ENCODE peak calls at places on chromosomes 4 and X, in four cellular contexts. One of them, this sample, is unnamed.

GRCh38 chr4:5371415-5372190 is 320.3 kb downstream of the STK32B start:
- DNase-seq in H4: peak
- DNase-seq in activated CD4-positive, alpha-beta T cell treated with anti-CD3 and anti-CD28 coated beads for 24 hours: no peak
- DNase-seq in astrocyte: peak
- DNase-seq in this sample: no peak

GRCh38 chrX:10045327-10046000 is 78.3 kb downstream of the CLDN34 start:
- DNase-seq in H4: no peak
- DNase-seq in activated CD4-positive, alpha-beta T cell treated with anti-CD3 and anti-CD28 coated beads for 24 hours: no peak
- DNase-seq in astrocyte: no peak
- DNase-seq in this sample: no peak

GRCh38 chr4:138039010-138039409 is 203.1 kb downstream of the SLC7A11 start:
- DNase-seq in H4: no peak
- DNase-seq in activated CD4-positive, alpha-beta T cell treated with anti-CD3 and anti-CD28 coated beads for 24 hours: no peak
- DNase-seq in astrocyte: peak
- DNase-seq in this sample: no peak

GRCh38 chr4:89056953-89057398 is at the start of gene FAM13A:
- DNase-seq in H4: peak
- DNase-seq in activated CD4-positive, alpha-beta T cell treated with anti-CD3 and anti-CD28 coated beads for 24 hours: no peak
- DNase-seq in astrocyte: peak
- DNase-seq in this sample: peak

GRCh38 chr4:100933628-100934027 is 413.7 kb downstream of the PPP3CA start:
- DNase-seq in H4: no peak
- DNase-seq in activated CD4-positive, alpha-beta T cell treated with anti-CD3 and anti-CD28 coated beads for 24 hours: no peak
- DNase-seq in astrocyte: no peak
- DNase-seq in this sample: no peak

GRCh38 chrX:69503228-69503834 is 795 bp upstream of the NALF2 start:
- DNase-seq in H4: no peak
- DNase-seq in activated CD4-positive, alpha-beta T cell treated with anti-CD3 and anti-CD28 coated beads for 24 hours: no peak
- DNase-seq in astrocyte: no peak
- DNase-seq in this sample: no peak

GRCh38 chrX:139642241-139642927 is 65.6 kb downstream of the MCF2 start:
- DNase-seq in H4: no peak
- DNase-seq in activated CD4-positive, alpha-beta T cell treated with anti-CD3 and anti-CD28 coated beads for 24 hours: no peak
- DNase-seq in astrocyte: peak
- DNase-seq in this sample: no peak

GRCh38 chr4:156347412-156348075 is 393.9 kb upstream of the CTSO start:
- DNase-seq in H4: no peak
- DNase-seq in activated CD4-positive, alpha-beta T cell treated with anti-CD3 and anti-CD28 coated beads for 24 hours: no peak
- DNase-seq in astrocyte: peak
- DNase-seq in this sample: no peak

GRCh38 chr4:142322996-142323395 is 523.1 kb downstream of the INPP4B start:
- DNase-seq in H4: no peak
- DNase-seq in activated CD4-positive, alpha-beta T cell treated with anti-CD3 and anti-CD28 coated beads for 24 hours: no peak
- DNase-seq in astrocyte: no peak
- DNase-seq in this sample: no peak

GRCh38 chr4:76306882-76307669 is 543 bp downstream of the STBD1 start:
- DNase-seq in H4: no peak
- DNase-seq in activated CD4-positive, alpha-beta T cell treated with anti-CD3 and anti-CD28 coated beads for 24 hours: peak
- DNase-seq in astrocyte: peak
- DNase-seq in this sample: peak

GRCh38 chr4:57074753-57075152 is 35.4 kb downstream of the IGFBP7 start:
- DNase-seq in H4: peak
- DNase-seq in activated CD4-positive, alpha-beta T cell treated with anti-CD3 and anti-CD28 coated beads for 24 hours: no peak
- DNase-seq in astrocyte: peak
- DNase-seq in this sample: no peak

GRCh38 chrX:18075603-18076002 is 145.1 kb downstream of the BEND2 start:
- DNase-seq in H4: no peak
- DNase-seq in activated CD4-positive, alpha-beta T cell treated with anti-CD3 and anti-CD28 coated beads for 24 hours: no peak
- DNase-seq in astrocyte: no peak
- DNase-seq in this sample: no peak

GRCh38 chrX:151679798-151680427 is 15.3 kb upstream of the PRRG3 start:
- DNase-seq in H4: no peak
- DNase-seq in activated CD4-positive, alpha-beta T cell treated with anti-CD3 and anti-CD28 coated beads for 24 hours: no peak
- DNase-seq in astrocyte: no peak
- DNase-seq in this sample: no peak

GRCh38 chr4:7341486-7342222 is 93.1 kb downstream of the PSAPL1 start:
- DNase-seq in H4: no peak
- DNase-seq in activated CD4-positive, alpha-beta T cell treated with anti-CD3 and anti-CD28 coated beads for 24 hours: no peak
- DNase-seq in astrocyte: peak
- DNase-seq in this sample: no peak

GRCh38 chr4:48943387-48943786 is 36.8 kb upstream of the OCIAD2 start:
- DNase-seq in H4: peak
- DNase-seq in activated CD4-positive, alpha-beta T cell treated with anti-CD3 and anti-CD28 coated beads for 24 hours: no peak
- DNase-seq in astrocyte: no peak
- DNase-seq in this sample: no peak

GRCh38 chrX:110015027-110015426 is 12.1 kb downstream of the TMEM164 start:
- DNase-seq in H4: peak
- DNase-seq in activated CD4-positive, alpha-beta T cell treated with anti-CD3 and anti-CD28 coated beads for 24 hours: no peak
- DNase-seq in astrocyte: no peak
- DNase-seq in this sample: no peak

GRCh38 chr4:23932186-23932585 is 42.3 kb upstream of the PPARGC1A start:
- DNase-seq in H4: no peak
- DNase-seq in activated CD4-positive, alpha-beta T cell treated with anti-CD3 and anti-CD28 coated beads for 24 hours: no peak
- DNase-seq in astrocyte: no peak
- DNase-seq in this sample: no peak

GRCh38 chr4:13559414-13559813 is 15.1 kb upstream of the NKX3-2 start:
- DNase-seq in H4: peak
- DNase-seq in activated CD4-positive, alpha-beta T cell treated with anti-CD3 and anti-CD28 coated beads for 24 hours: no peak
- DNase-seq in astrocyte: peak
- DNase-seq in this sample: no peak

GRCh38 chr4:150315175-150315574 is 236.9 kb downstream of the DCLK2 start:
- DNase-seq in H4: no peak
- DNase-seq in activated CD4-positive, alpha-beta T cell treated with anti-CD3 and anti-CD28 coated beads for 24 hours: no peak
- DNase-seq in astrocyte: peak
- DNase-seq in this sample: no peak

GRCh38 chr4:62196338-62196737 is 996.2 kb downstream of the ADGRL3 start:
- DNase-seq in H4: no peak
- DNase-seq in activated CD4-positive, alpha-beta T cell treated with anti-CD3 and anti-CD28 coated beads for 24 hours: no peak
- DNase-seq in astrocyte: no peak
- DNase-seq in this sample: no peak

GRCh38 chr4:117134386-117134785 is 49.0 kb upstream of the TRAM1L1 start:
- DNase-seq in H4: peak
- DNase-seq in activated CD4-positive, alpha-beta T cell treated with anti-CD3 and anti-CD28 coated beads for 24 hours: no peak
- DNase-seq in astrocyte: peak
- DNase-seq in this sample: no peak

GRCh38 chr4:78645853-78646757 is 94.5 kb downstream of the ANXA3 start:
- DNase-seq in H4: peak
- DNase-seq in activated CD4-positive, alpha-beta T cell treated with anti-CD3 and anti-CD28 coated beads for 24 hours: no peak
- DNase-seq in astrocyte: peak
- DNase-seq in this sample: no peak

GRCh38 chr4:68361146-68361589 is 11.3 kb upstream of the YTHDC1 start:
- DNase-seq in H4: peak
- DNase-seq in activated CD4-positive, alpha-beta T cell treated with anti-CD3 and anti-CD28 coated beads for 24 hours: no peak
- DNase-seq in astrocyte: peak
- DNase-seq in this sample: no peak

GRCh38 chrX:111376486-111376885 is 35.5 kb downstream of the DCX start:
- DNase-seq in H4: no peak
- DNase-seq in activated CD4-positive, alpha-beta T cell treated with anti-CD3 and anti-CD28 coated beads for 24 hours: no peak
- DNase-seq in astrocyte: no peak
- DNase-seq in this sample: no peak

GRCh38 chr4:158825443-158826036 is 56.7 kb downstream of the FNIP2 start:
- DNase-seq in H4: no peak
- DNase-seq in activated CD4-positive, alpha-beta T cell treated with anti-CD3 and anti-CD28 coated beads for 24 hours: no peak
- DNase-seq in astrocyte: no peak
- DNase-seq in this sample: no peak

GRCh38 chr4:102299708-102300107 is 45.6 kb downstream of the SLC39A8 start:
- DNase-seq in H4: peak
- DNase-seq in activated CD4-positive, alpha-beta T cell treated with anti-CD3 and anti-CD28 coated beads for 24 hours: no peak
- DNase-seq in astrocyte: peak
- DNase-seq in this sample: no peak

GRCh38 chrX:97027384-97027922 is 143.7 kb downstream of the RPA4 start:
- DNase-seq in H4: no peak
- DNase-seq in activated CD4-positive, alpha-beta T cell treated with anti-CD3 and anti-CD28 coated beads for 24 hours: no peak
- DNase-seq in astrocyte: peak
- DNase-seq in this sample: no peak

GRCh38 chr4:76634239-76634638 is 199.2 kb downstream of the SHROOM3 start:
- DNase-seq in H4: peak
- DNase-seq in activated CD4-positive, alpha-beta T cell treated with anti-CD3 and anti-CD28 coated beads for 24 hours: no peak
- DNase-seq in astrocyte: peak
- DNase-seq in this sample: no peak

GRCh38 chrX:40095588-40096394 is 2.0 kb downstream of the BCOR start:
- DNase-seq in H4: no peak
- DNase-seq in activated CD4-positive, alpha-beta T cell treated with anti-CD3 and anti-CD28 coated beads for 24 hours: no peak
- DNase-seq in astrocyte: no peak
- DNase-seq in this sample: no peak

GRCh38 chrX:51891821-51892551 is 1.4 kb upstream of the MAGED1 start:
- DNase-seq in H4: no peak
- DNase-seq in activated CD4-positive, alpha-beta T cell treated with anti-CD3 and anti-CD28 coated beads for 24 hours: no peak
- DNase-seq in astrocyte: peak
- DNase-seq in this sample: no peak

GRCh38 chr4:38154251-38154650 is 194.1 kb downstream of the PTTG2 start:
- DNase-seq in H4: no peak
- DNase-seq in activated CD4-positive, alpha-beta T cell treated with anti-CD3 and anti-CD28 coated beads for 24 hours: no peak
- DNase-seq in astrocyte: no peak
- DNase-seq in this sample: no peak

GRCh38 chr4:71396382-71396781 is 57.6 kb downstream of the SLC4A4 start:
- DNase-seq in H4: no peak
- DNase-seq in activated CD4-positive, alpha-beta T cell treated with anti-CD3 and anti-CD28 coated beads for 24 hours: no peak
- DNase-seq in astrocyte: peak
- DNase-seq in this sample: no peak

GRCh38 chrX:48676893-48677270 is 6.7 kb upstream of the WAS start:
- DNase-seq in H4: no peak
- DNase-seq in activated CD4-positive, alpha-beta T cell treated with anti-CD3 and anti-CD28 coated beads for 24 hours: no peak
- DNase-seq in astrocyte: no peak
- DNase-seq in this sample: no peak

This sample was measured in H1.